ENCODE peak calls at places on chromosomes 7 and 10, in five cellular contexts. B is activated CD4-positive, alpha-beta T cell treated with anti-CD3 and anti-CD28 coated beads, Interleukin-2, amount 50 U/mL, for 48 hours; Y is Kasumi-1; N is LoVo; Z is DMS153. G is an unnamed sample.

GRCh38 chr7:129778770-129779601 is 167.5 kb downstream of the NRF1 start:
- DNase-seq in B (peak; percentile 34), Y (no peak), N (peak; percentile 23), Z (no peak), G (peak; percentile 62)

GRCh38 chr7:137681657-137682562 is 164.9 kb downstream of the DGKI start:
- DNase-seq in B (no peak), Y (no peak), N (no peak), Z (no peak), G (no peak)

GRCh38 chr7:127654404-127655392 is 2.7 kb downstream of the SND1 start:
- DNase-seq in B (no peak), Y (peak; percentile 57), N (no peak), Z (no peak), G (no peak)

GRCh38 chr7:28070311-28071055 is 110.1 kb downstream of the JAZF1 start:
- DNase-seq in B (no peak), Y (no peak), N (no peak), Z (no peak), G (no peak)

GRCh38 chr10:44759122-44759521 is 152.0 kb upstream of the TMEM72 start:
- DNase-seq in B (no peak), Y (peak; percentile 54), N (no peak), Z (no peak), G (no peak)

GRCh38 chr7:83468251-83468739 is 180.6 kb downstream of the SEMA3E start:
- DNase-seq in B (no peak), Y (peak; percentile 63), N (peak; percentile 94), Z (peak; percentile 21), G (peak; percentile 56)

GRCh38 chr7:38507379-38507778 is 123.8 kb downstream of the AMPH start:
- DNase-seq in B (no peak), Y (no peak), N (no peak), Z (no peak), G (no peak)

GRCh38 chr10:29841724-29842649 is 207.2 kb upstream of the SVIL start:
- DNase-seq in B (no peak), Y (no peak), N (peak; percentile 7), Z (peak; percentile 87), G (no peak)

GRCh38 chr7:149823191-149823630 is 15.0 kb upstream of the ZNF862 start:
- DNase-seq in B (no peak), Y (no peak), N (no peak), Z (no peak), G (no peak)

GRCh38 chr7:151804756-151805503 is 72.0 kb downstream of the PRKAG2 start:
- DNase-seq in B (no peak), Y (no peak), N (no peak), Z (no peak), G (no peak)

GRCh38 chr10:103449208-103450144 is 2.7 kb downstream of the CALHM2 start:
- DNase-seq in B (no peak), Y (no peak), N (no peak), Z (no peak), G (no peak)

GRCh38 chr10:80472234-80473095 is 18.4 kb downstream of the TSPAN14 start:
- DNase-seq in B (no peak), Y (no peak), N (no peak), Z (no peak), G (no peak)

GRCh38 chr7:151992375-151992774 is 33.1 kb upstream of the GALNT11 start:
- DNase-seq in B (peak; percentile 40), Y (peak; percentile 92), N (peak; percentile 74), Z (peak; percentile 77), G (peak; percentile 78)

GRCh38 chr10:44567471-44567870 is 182.6 kb upstream of the CXCL12 start:
- DNase-seq in B (no peak), Y (peak; percentile 6), N (no peak), Z (no peak), G (no peak)

GRCh38 chr7:52500796-52501195 is 534.6 kb upstream of the POM121L12 start:
- DNase-seq in B (no peak), Y (no peak), N (no peak), Z (no peak), G (no peak)

GRCh38 chr7:22447759-22448158 is 52.2 kb downstream of the STEAP1B start:
- DNase-seq in B (no peak), Y (no peak), N (no peak), Z (peak; percentile 99), G (no peak)

GRCh38 chr7:101956130-101956529 is 138.7 kb downstream of the CUX1 start:
- DNase-seq in B (no peak), Y (no peak), N (no peak), Z (no peak), G (no peak)

GRCh38 chr7:124720195-124720594 is 45.4 kb downstream of the GPR37 start:
- DNase-seq in B (no peak), Y (no peak), N (no peak), Z (no peak), G (no peak)

GRCh38 chr7:55490099-55490498 is 82.2 kb downstream of the VOPP1 start:
- DNase-seq in B (no peak), Y (no peak), N (no peak), Z (no peak), G (no peak)

GRCh38 chr10:129244298-129244697 is 222.7 kb upstream of the MGMT start:
- DNase-seq in B (no peak), Y (no peak), N (no peak), Z (no peak), G (no peak)

GRCh38 chr10:77784856-77785255 is 141.7 kb downstream of the DLG5 start:
- DNase-seq in B (no peak), Y (no peak), N (no peak), Z (no peak), G (no peak)

GRCh38 chr10:11835061-11835460 is 11.9 kb downstream of the PROSER2 start:
- DNase-seq in B (no peak), Y (no peak), N (no peak), Z (no peak), G (no peak)

GRCh38 chr7:47150497-47151260 is 431.2 kb downstream of the TNS3 start:
- DNase-seq in B (no peak), Y (no peak), N (no peak), Z (no peak), G (no peak)

GRCh38 chr10:114519306-114519669 is 115.0 kb upstream of the AFAP1L2 start:
- DNase-seq in B (no peak), Y (no peak), N (peak; percentile 75), Z (no peak), G (no peak)

GRCh38 chr10:114881462-114881861 is 56.5 kb upstream of the TRUB1 start:
- DNase-seq in B (no peak), Y (no peak), N (no peak), Z (no peak), G (no peak)

GRCh38 chr7:28802450-28802849 is 155.7 kb downstream of the TRIL start:
- DNase-seq in B (no peak), Y (no peak), N (no peak), Z (no peak), G (no peak)

GRCh38 chr7:99109108-99110051 is 34.5 kb downstream of the SMURF1 start:
- DNase-seq in B (no peak), Y (peak; percentile 81), N (no peak), Z (no peak), G (no peak)

GRCh38 chr10:36344240-36344639 is 702.1 kb upstream of the FZD8 start:
- DNase-seq in B (no peak), Y (no peak), N (no peak), Z (no peak), G (no peak)

GRCh38 chr7:127578036-127578684 is 7.2 kb downstream of the GCC1 start:
- DNase-seq in B (no peak), Y (peak; percentile 11), N (no peak), Z (no peak), G (no peak)

GRCh38 chr7:99004216-99004615 is 125.9 kb downstream of the TRRAP start:
- DNase-seq in B (no peak), Y (no peak), N (no peak), Z (no peak), G (peak; percentile 9)

GRCh38 chr10:101367569-101368453 is 13.8 kb downstream of the BTRC start:
- DNase-seq in B (no peak), Y (no peak), N (peak; percentile 83), Z (no peak), G (no peak)